ENCODE peak calls at places on chromosomes 2 and 18, in five cellular contexts. One of them, this sample, is unnamed. For H3K27me3, the result is how much of the 10 kb centered on the place peaks cover.

GRCh38 chr2:231357048-231357447 is 38.5 kb upstream of the B3GNT7 start:
- DNase-seq in neural progenitor cell: no peak
- DNase-seq in H1: no peak
- DNase-seq in IMR-90: no peak
- DNase-seq in GM23338: no peak
- DNase-seq in this sample: no peak

GRCh38 chr18:62781893-62782292 is 66.6 kb downstream of the PHLPP1 start:
- DNase-seq in GM23338: peak
- DNase-seq in neural progenitor cell: no peak
- DNase-seq in H1: no peak
- DNase-seq in IMR-90: peak
- DNase-seq in this sample: peak

GRCh38 chr2:191032588-191033429 is 18.8 kb upstream of the STAT1 start:
- DNase-seq in neural progenitor cell: no peak
- DNase-seq in IMR-90: no peak
- DNase-seq in H1: no peak
- DNase-seq in GM23338: no peak
- DNase-seq in this sample: no peak

GRCh38 chr2:121128741-121129659 is 156.0 kb downstream of the TFCP2L1 start:
- DNase-seq in neural progenitor cell: peak
- DNase-seq in H1: peak
- DNase-seq in IMR-90: no peak
- DNase-seq in GM23338: peak
- DNase-seq in this sample: peak

GRCh38 chr2:217351378-217351777 is 491.5 kb upstream of the TNP1 start:
- DNase-seq in neural progenitor cell: no peak
- DNase-seq in H1: no peak
- DNase-seq in IMR-90: no peak
- DNase-seq in GM23338: no peak
- DNase-seq in this sample: no peak

GRCh38 chr2:190646780-190647626 is 1.9 kb upstream of the NAB1 start:
- DNase-seq in GM23338: no peak
- DNase-seq in IMR-90: no peak
- DNase-seq in neural progenitor cell: no peak
- DNase-seq in H1: no peak
- DNase-seq in this sample: peak

GRCh38 chr2:3340144-3340543 is 37.5 kb downstream of the EIPR1 start:
- DNase-seq in neural progenitor cell: no peak
- DNase-seq in H1: no peak
- DNase-seq in IMR-90: no peak
- DNase-seq in GM23338: no peak
- DNase-seq in this sample: no peak

GRCh38 chr2:96532641-96533291 is 3.8 kb upstream of the ARID5A start:
- DNase-seq in IMR-90: no peak
- DNase-seq in GM23338: no peak
- DNase-seq in neural progenitor cell: no peak
- DNase-seq in H1: no peak
- DNase-seq in this sample: no peak

GRCh38 chr2:62787381-62787780 is 81.9 kb downstream of the EHBP1 start:
- DNase-seq in GM23338: peak
- DNase-seq in IMR-90: peak
- DNase-seq in H1: no peak
- DNase-seq in neural progenitor cell: peak
- DNase-seq in this sample: peak

GRCh38 chr2:216777637-216778273 is 82.1 kb downstream of the TNP1 start:
- DNase-seq in IMR-90: peak
- DNase-seq in H1: peak
- DNase-seq in neural progenitor cell: peak
- DNase-seq in GM23338: peak
- DNase-seq in this sample: peak

GRCh38 chr2:46913471-46914381 is 1.9 kb downstream of the MCFD2 start:
- DNase-seq in neural progenitor cell: peak
- DNase-seq in GM23338: peak
- DNase-seq in IMR-90: peak
- DNase-seq in H1: no peak
- DNase-seq in this sample: peak

GRCh38 chr2:161170917-161171594 is 10.8 kb downstream of the TANK start:
- DNase-seq in GM23338: no peak
- DNase-seq in neural progenitor cell: no peak
- DNase-seq in H1: no peak
- DNase-seq in IMR-90: no peak
- DNase-seq in this sample: peak

GRCh38 chr18:47595816-47596501 is 334.5 kb downstream of the SMAD2 start:
- DNase-seq in neural progenitor cell: peak
- DNase-seq in IMR-90: no peak
- DNase-seq in H1: peak
- DNase-seq in GM23338: peak
- DNase-seq in this sample: no peak

GRCh38 chr18:8116346-8117007 is 492.8 kb upstream of the RAB12 start:
- DNase-seq in neural progenitor cell: no peak
- DNase-seq in IMR-90: peak
- DNase-seq in H1: no peak
- DNase-seq in GM23338: no peak
- DNase-seq in this sample: peak

GRCh38 chr2:178106053-178106452 is 6.2 kb upstream of the RBM45 start:
- DNase-seq in neural progenitor cell: no peak
- DNase-seq in H1: no peak
- DNase-seq in IMR-90: no peak
- DNase-seq in GM23338: no peak
- DNase-seq in this sample: no peak

GRCh38 chr2:178109813-178110212 is 2.4 kb upstream of the RBM45 start:
- DNase-seq in IMR-90: peak
- DNase-seq in H1: no peak
- DNase-seq in neural progenitor cell: peak
- DNase-seq in GM23338: peak
- DNase-seq in this sample: peak

GRCh38 chr2:178108176-178108575 is 4.1 kb upstream of the RBM45 start:
- DNase-seq in GM23338: no peak
- DNase-seq in neural progenitor cell: no peak
- DNase-seq in IMR-90: no peak
- DNase-seq in H1: no peak
- DNase-seq in this sample: no peak

GRCh38 chr2:178101321-178102079 is 10.7 kb upstream of the RBM45 start:
- DNase-seq in IMR-90: peak
- DNase-seq in GM23338: no peak
- DNase-seq in neural progenitor cell: no peak
- DNase-seq in H1: no peak
- DNase-seq in this sample: peak

DNA sequence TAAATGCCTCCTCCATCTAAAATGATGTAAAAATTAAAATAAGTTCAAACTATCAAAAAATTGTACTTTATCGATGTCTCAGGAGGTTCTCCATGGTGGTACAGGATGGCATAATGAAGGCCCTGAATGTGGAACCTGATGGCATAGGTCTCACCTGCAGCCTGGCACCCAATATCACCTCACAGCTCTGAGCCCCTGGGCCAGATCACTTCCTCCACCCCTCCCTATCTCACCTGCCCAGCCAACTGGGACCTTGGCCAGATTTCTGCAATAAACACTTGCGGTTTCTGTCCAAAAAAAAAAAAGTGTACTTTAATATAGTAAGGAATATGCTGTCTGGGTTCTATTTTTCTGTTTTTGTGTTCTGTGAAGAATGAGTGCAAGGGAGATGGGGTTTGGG is 6.7 kb upstream of the RBM45 start:
- DNase-seq in IMR-90: no peak
- DNase-seq in H1: no peak
- DNase-seq in GM23338: no peak
- DNase-seq in neural progenitor cell: no peak
- DNase-seq in this sample: no peak
- H2AFZ ChIP-seq in IMR-90: no peak
- H2AFZ ChIP-seq in H1: no peak
- H2AFZ ChIP-seq in GM23338: no peak
- H2AFZ ChIP-seq in neural progenitor cell: no peak
- H2AFZ ChIP-seq in this sample: no peak

GRCh38 chr2:152098033-152098797 is 629 bp downstream of the CACNB4 start:
- DNase-seq in neural progenitor cell: peak
- DNase-seq in GM23338: peak
- DNase-seq in IMR-90: no peak
- DNase-seq in H1: peak
- DNase-seq in this sample: peak

GRCh38 chr2:152094014-152094413 is 4.8 kb downstream of the CACNB4 start:
- DNase-seq in neural progenitor cell: no peak
- DNase-seq in H1: no peak
- DNase-seq in IMR-90: no peak
- DNase-seq in GM23338: no peak
- DNase-seq in this sample: no peak

GRCh38 chr2:152098798-152099654 is at the start of gene CACNB4:
- DNase-seq in neural progenitor cell: peak
- DNase-seq in GM23338: peak
- DNase-seq in H1: peak
- DNase-seq in IMR-90: no peak
- DNase-seq in this sample: peak

GRCh38 chr2:152099655-152100050 is 809 bp upstream of the CACNB4 start:
- DNase-seq in neural progenitor cell: no peak
- DNase-seq in H1: no peak
- DNase-seq in IMR-90: no peak
- DNase-seq in GM23338: no peak
- DNase-seq in this sample: no peak

GRCh38 chr2:152097291-152098032 is 1.4 kb downstream of the CACNB4 start:
- DNase-seq in neural progenitor cell: peak
- DNase-seq in IMR-90: peak
- DNase-seq in H1: no peak
- DNase-seq in GM23338: peak
- DNase-seq in this sample: no peak
- H3K27me3 ChIP-seq in neural progenitor cell: half or more
- H3K27me3 ChIP-seq in IMR-90: half or more
- H3K27me3 ChIP-seq in H1: half or more
- H3K27me3 ChIP-seq in GM23338: half or more
- H3K27me3 ChIP-seq in this sample: under half

DNA sequence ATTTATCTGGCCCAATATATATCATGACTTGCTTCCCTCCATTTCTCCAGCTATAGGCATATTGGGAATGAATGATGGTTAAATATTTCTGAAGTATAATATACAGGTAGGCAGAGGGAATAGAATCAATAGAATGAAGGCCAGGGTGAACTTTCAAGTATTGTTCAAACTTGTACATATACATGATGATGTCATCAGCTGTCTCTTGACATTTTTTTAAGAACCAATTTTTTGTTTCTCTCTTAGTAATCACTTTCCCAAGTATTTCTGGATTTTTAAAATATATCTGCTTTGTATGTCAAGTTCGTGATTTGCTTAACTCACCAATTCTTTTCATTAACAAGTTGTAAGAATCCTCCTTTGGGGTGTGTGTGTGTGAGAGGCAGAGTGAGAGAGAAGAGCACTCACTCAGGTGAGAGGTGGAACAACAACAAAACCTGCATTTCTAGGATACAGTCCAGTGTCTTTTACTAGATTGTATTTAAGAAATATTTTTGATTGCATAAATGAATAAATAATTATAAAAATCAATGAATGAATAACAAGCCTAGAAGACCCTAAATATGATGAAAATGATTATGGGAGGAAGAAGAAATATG is 1239.1 kb downstream of the LRP1B start:
- DNase-seq in H1: no peak
- DNase-seq in neural progenitor cell: no peak
- DNase-seq in IMR-90: no peak
- DNase-seq in GM23338: peak
- DNase-seq in this sample: no peak
- TF ChIP-seq CTCF in H1: no peak
- TF ChIP-seq CTCF in neural progenitor cell: peak
- TF ChIP-seq CTCF in IMR-90: no peak
- TF ChIP-seq CTCF in GM23338: peak
- TF ChIP-seq CTCF in this sample: no peak

DNA sequence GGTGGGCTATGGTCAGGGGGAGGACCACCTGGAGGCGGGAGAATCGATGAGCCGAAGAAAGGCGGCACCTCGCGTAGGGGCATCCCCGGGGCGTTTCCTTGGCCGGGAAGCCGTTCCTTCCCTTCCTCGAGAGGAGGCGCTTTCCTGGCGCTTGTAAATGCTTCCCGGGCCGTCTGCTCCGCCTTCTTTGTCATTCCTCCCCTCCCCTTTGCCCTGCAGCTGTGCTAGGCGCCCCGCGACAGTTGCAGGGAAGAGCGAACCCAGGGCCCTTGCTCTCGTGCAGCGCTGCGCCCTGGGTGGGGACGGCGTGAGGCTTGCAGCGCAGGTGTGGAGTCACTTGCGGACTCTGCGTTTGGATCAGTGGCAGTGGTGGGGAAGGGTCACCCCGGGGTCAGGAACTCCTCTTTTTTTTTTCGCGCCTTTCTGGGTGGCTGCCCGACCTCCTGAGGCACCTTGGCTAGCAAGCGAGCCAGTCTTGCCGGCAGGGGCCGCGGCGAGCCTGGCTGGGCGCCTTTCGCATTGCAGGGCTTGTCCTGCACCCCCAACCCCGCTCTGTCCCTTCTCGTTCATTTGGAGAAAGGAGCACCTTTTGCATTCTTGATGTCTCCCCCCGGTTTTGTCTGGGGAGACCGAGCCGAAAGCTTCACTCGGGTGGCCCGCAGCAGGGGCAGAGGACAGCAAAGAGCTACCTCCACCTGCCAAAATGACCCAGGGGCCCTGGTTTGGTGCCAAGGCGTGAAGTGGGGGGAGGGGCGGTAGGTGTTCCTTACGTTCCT is 858 bp downstream of the KCNS3 start:
- DNase-seq in GM23338: peak
- DNase-seq in neural progenitor cell: peak
- DNase-seq in H1: peak
- DNase-seq in IMR-90: peak
- DNase-seq in this sample: peak
- H2AFZ ChIP-seq in GM23338: peak
- H2AFZ ChIP-seq in neural progenitor cell: peak
- H2AFZ ChIP-seq in H1: no peak
- H2AFZ ChIP-seq in IMR-90: peak
- H2AFZ ChIP-seq in this sample: peak

GRCh38 chr2:183079335-183079775 is 808 bp downstream of the DUSP19 start:
- DNase-seq in H1: no peak
- DNase-seq in GM23338: no peak
- DNase-seq in neural progenitor cell: no peak
- DNase-seq in IMR-90: no peak
- DNase-seq in this sample: peak
- H3K27me3 ChIP-seq in H1: under half
- H3K27me3 ChIP-seq in GM23338: under half
- H3K27me3 ChIP-seq in neural progenitor cell: under half
- H3K27me3 ChIP-seq in IMR-90: under half
- H3K27me3 ChIP-seq in this sample: under half

GRCh38 chr2:196535742-196536141 is 103.8 kb upstream of the CCDC150 start:
- DNase-seq in IMR-90: no peak
- DNase-seq in neural progenitor cell: no peak
- DNase-seq in H1: no peak
- DNase-seq in GM23338: no peak
- DNase-seq in this sample: no peak
- TF ChIP-seq CTCF in IMR-90: no peak
- TF ChIP-seq CTCF in neural progenitor cell: no peak
- TF ChIP-seq CTCF in H1: no peak
- TF ChIP-seq CTCF in GM23338: no peak
- TF ChIP-seq CTCF in this sample: no peak

This sample was measured in fibroblast of lung.